ENCODE peak calls at places on chromosome 16, in six cellular contexts. K is activated CD8-positive, alpha-beta memory T cell treated with anti-CD3 and anti-CD28 coated beads, Interleukin-2, amount 10 ng/mL, durations not matched to agents 7 days and 5 days; C is aorta; U is left lung; D is activated naive CD8-positive, alpha-beta T cell treated with anti-CD3 and anti-CD28 coated beads, Interleukin-2, amount 50 U/mL, for 24 hours; W is central memory CD8-positive, alpha-beta T cell. T is an unnamed sample.

GRCh38 chr16:81920498-81920897 is 90.8 kb downstream of the SDR42E1 start:
- ATAC-seq in K (no peak), C (no peak), U (no peak), D (no peak), W (no peak), T (no peak)

GRCh38 chr16:35150805-35151312 is 1691.4 kb downstream of the TP53TG3F start:
- ATAC-seq in K (no peak), C (no peak), U (no peak), D (no peak), W (no peak), T (no peak)

GRCh38 chr16:57751539-57752202 is 16.1 kb downstream of the KATNB1 start:
- ATAC-seq in K (no peak), C (no peak), U (no peak), D (no peak), W (no peak), T (no peak)

GRCh38 chr16:2786061-2786825 is 1.1 kb downstream of the PRSS33 start:
- ATAC-seq in K (no peak), C (no peak), U (no peak), D (no peak), W (no peak), T (no peak)

GRCh38 chr16:19135201-19135838 is 21.6 kb downstream of the ITPRIPL2 start:
- ATAC-seq in K (no peak), C (no peak), U (no peak), D (no peak), W (no peak), T (no peak)

GRCh38 chr16:56626685-56627084 is 1.1 kb downstream of the MT1E start:
- ATAC-seq in K (no peak), C (no peak), U (peak; percentile 11), D (no peak), W (no peak), T (no peak)

GRCh38 chr16:75501359-75501758 is 6.1 kb upstream of the CHST6 start:
- ATAC-seq in K (no peak), C (no peak), U (no peak), D (no peak), W (no peak), T (no peak)

GRCh38 chr16:87350031-87350430 is 32.8 kb upstream of the C16orf95 start:
- ATAC-seq in K (no peak), C (no peak), U (no peak), D (no peak), W (no peak), T (no peak)

GRCh38 chr16:82671743-82672142 is 45.0 kb downstream of the CDH13 start:
- ATAC-seq in K (no peak), C (no peak), U (no peak), D (peak; percentile 36), W (no peak), T (no peak)

GRCh38 chr16:85479972-85480726 is 133.0 kb upstream of the GSE1 start:
- ATAC-seq in K (peak; percentile 39), C (no peak), U (peak; percentile 47), D (peak; percentile 31), W (no peak), T (no peak)

GRCh38 chr16:1621851-1622250 is 9.7 kb downstream of the CRAMP1 start:
- ATAC-seq in K (no peak), C (no peak), U (no peak), D (no peak), W (no peak), T (no peak)